ENCODE peak calls at places on chromosome 10, in nine cellular contexts. L is IMR-90; V is progenitor cell of endocrine pancreas; H is cardiac fibroblast; E is activated CD4-positive, alpha-beta T cell treated with anti-CD3 and anti-CD28 coated beads for 36 hours; C is CMK; P is CD4-positive, CD25-positive, alpha-beta regulatory T cell; A is substantia nigra; M is effector memory CD8-positive, alpha-beta T cell. N is an unnamed sample.

GRCh38 chr10:88978463-88978862 is 12.1 kb upstream of the FAS start:
- DNase-seq in H (no peak), E (peak), C (no peak), M (no peak), P (no peak), A (no peak), L (no peak), V (no peak), N (no peak)

GRCh38 chr10:70481831-70482530 is 3.4 kb downstream of the PALD1 start:
- DNase-seq in C (no peak), A (peak), H (no peak), E (no peak), P (no peak), V (no peak), M (no peak), L (no peak), N (no peak)

GRCh38 chr10:121070257-121070656 is 219.1 kb downstream of the WDR11 start:
- DNase-seq in L (no peak), H (no peak), A (no peak), P (no peak), C (no peak), V (no peak), E (no peak), M (no peak), N (no peak)

GRCh38 chr10:123007558-123008378 is 827 bp downstream of the IKZF5 start:
- DNase-seq in A (peak), P (peak), H (peak), L (peak), E (peak), M (peak), C (no peak), V (no peak), N (peak)

GRCh38 chr10:106588019-106588418 is 576.5 kb downstream of the SORCS1 start:
- DNase-seq in A (no peak), M (no peak), P (no peak), H (no peak), C (no peak), L (no peak), E (no peak), V (no peak), N (no peak)

GRCh38 chr10:129809431-129809830 is 154.6 kb downstream of the EBF3 start:
- DNase-seq in P (no peak), V (no peak), E (no peak), A (no peak), H (no peak), C (no peak), L (no peak), M (no peak), N (no peak)

GRCh38 chr10:72426982-72427381 is 72.3 kb upstream of the DNAJB12 start:
- DNase-seq in C (no peak), P (no peak), M (no peak), V (no peak), H (no peak), L (no peak), A (no peak), E (no peak), N (no peak)

GRCh38 chr10:72013202-72013945 is 49.2 kb downstream of the CHST3 start:
- DNase-seq in C (no peak), L (no peak), E (no peak), M (no peak), V (no peak), A (peak), P (no peak), H (no peak), N (no peak)

GRCh38 chr10:123562387-123562786 is 103.8 kb upstream of the GPR26 start:
- DNase-seq in M (no peak), E (no peak), P (no peak), H (no peak), C (no peak), L (no peak), A (no peak), V (no peak), N (no peak)

GRCh38 chr10:6423004-6423403 is 157.1 kb downstream of the PRKCQ start:
- DNase-seq in H (no peak), A (no peak), V (no peak), C (no peak), L (peak), M (no peak), P (no peak), E (peak), N (no peak)

GRCh38 chr10:118470470-118470869 is 125.0 kb downstream of the PRLHR start:
- DNase-seq in A (no peak), P (no peak), M (no peak), E (no peak), C (no peak), V (no peak), L (no peak), H (no peak), N (no peak)

GRCh38 chr10:29642996-29643395 is 8.2 kb upstream of the SVIL start:
- DNase-seq in V (no peak), P (no peak), A (no peak), L (peak), C (no peak), M (no peak), H (peak), E (no peak), N (no peak)

GRCh38 chr10:48574817-48575380 is 30.0 kb downstream of the ARHGAP22 start:
- DNase-seq in A (no peak), P (no peak), C (no peak), L (no peak), H (no peak), V (no peak), M (no peak), E (no peak), N (no peak)

GRCh38 chr10:132865851-132866600 is 76.3 kb downstream of the CFAP46 start:
- DNase-seq in L (no peak), V (peak), C (no peak), A (no peak), H (no peak), P (no peak), M (no peak), E (peak), N (no peak)

GRCh38 chr10:131437556-131438465 is 126.3 kb upstream of the TCERG1L start:
- DNase-seq in L (no peak), C (no peak), A (peak), M (no peak), P (no peak), E (no peak), H (no peak), V (no peak), N (no peak)